ENCODE peak calls at places on chromosomes 4 and X, in nine cellular contexts. W, T, Q, M, S, N, C, E and D are unnamed samples.

GRCh38 chr4:186249785-186250739 is 15.9 kb upstream of the F11 start:
- DNase-seq in W (no peak), T (no peak), Q (no peak), M (no peak), S (no peak), N (no peak), C (no peak), E (no peak), D (no peak)

GRCh38 chr4:157521916-157522315 is 301.4 kb downstream of the GRIA2 start:
- DNase-seq in W (no peak), T (no peak), Q (no peak), M (no peak), S (no peak), N (no peak), C (no peak), E (no peak), D (no peak)

GRCh38 chr4:67931256-67931655 is 32.0 kb downstream of the TMPRSS11A start:
- DNase-seq in W (no peak), T (no peak), Q (no peak), M (no peak), S (no peak), N (no peak), C (no peak), E (no peak), D (no peak)

GRCh38 chr4:126661194-126661593 is 971.6 kb upstream of the INTU start:
- DNase-seq in W (no peak), T (peak; percentile 45), Q (no peak), M (no peak), S (no peak), N (no peak), C (no peak), E (no peak), D (no peak)

GRCh38 chrX:154096140-154097002 is 1.1 kb downstream of the MECP2 start:
- DNase-seq in W (peak; percentile 10), T (peak; percentile 27), Q (no peak), M (no peak), S (no peak), N (no peak), C (no peak), E (no peak), D (no peak)

GRCh38 chrX:130893356-130894085 is 9.5 kb downstream of the ENOX2 start:
- DNase-seq in W (no peak), T (no peak), Q (no peak), M (no peak), S (no peak), N (no peak), C (no peak), E (no peak), D (no peak)

GRCh38 chrX:26922278-26922677 is 540.9 kb downstream of the PPP4R3C start:
- DNase-seq in W (no peak), T (no peak), Q (no peak), M (no peak), S (no peak), N (no peak), C (no peak), E (no peak), D (no peak)

GRCh38 chr4:108884596-108884995 is 121.7 kb upstream of the ETNPPL start:
- DNase-seq in W (no peak), T (no peak), Q (no peak), M (no peak), S (no peak), N (no peak), C (no peak), E (no peak), D (no peak)

GRCh38 chrX:100682939-100683338 is 38.9 kb downstream of the SRPX2 start:
- DNase-seq in W (no peak), T (no peak), Q (no peak), M (no peak), S (no peak), N (no peak), C (no peak), E (no peak), D (no peak)

GRCh38 chrX:100685284-100685996 is 41.4 kb downstream of the SRPX2 start:
- DNase-seq in W (peak; percentile 33), T (peak; percentile 69), Q (no peak), M (peak; percentile 77), S (peak; percentile 48), N (no peak), C (peak; percentile 55), E (no peak), D (peak; percentile 67)

GRCh38 chrX:100687546-100687945 is 43.5 kb downstream of the SRPX2 start:
- DNase-seq in W (no peak), T (no peak), Q (no peak), M (no peak), S (no peak), N (no peak), C (no peak), E (no peak), D (no peak)

GRCh38 chrX:100687128-100687527 is 43.1 kb downstream of the SRPX2 start:
- DNase-seq in W (no peak), T (no peak), Q (no peak), M (no peak), S (no peak), N (no peak), C (no peak), E (no peak), D (no peak)

DNA sequence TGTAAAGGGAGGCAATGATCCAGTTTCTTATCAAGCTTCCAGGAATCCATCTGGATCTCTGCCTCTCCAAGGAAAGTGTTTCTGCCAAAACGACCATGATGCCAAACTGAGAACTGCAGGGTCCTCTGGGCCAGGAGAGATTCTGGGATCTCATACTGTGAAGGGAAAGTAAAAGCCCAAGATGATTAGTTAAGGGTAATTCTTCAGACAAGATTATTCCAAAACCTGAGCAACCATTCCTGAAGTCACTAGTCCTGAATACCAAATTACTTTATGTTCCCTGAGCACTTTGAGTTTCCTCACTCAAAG is 42.0 kb downstream of the SRPX2 start:
- DNase-seq in W (no peak), T (no peak), Q (no peak), M (no peak), S (no peak), N (no peak), C (no peak), E (no peak), D (no peak)
- TF ChIP-seq CTCF in W (no peak), T (no peak), Q (no peak), M (no peak), S (peak; percentile 33), N (no peak), C (no peak), E (peak; percentile 16), D (no peak)

GRCh38 chr4:183249854-183250253 is 70.2 kb downstream of the CLDN22 start:
- DNase-seq in W (no peak), T (peak; percentile 60), Q (no peak), M (no peak), S (no peak), N (no peak), C (peak; percentile 11), E (no peak), D (no peak)
- TF ChIP-seq CTCF in W (no peak), T (peak; percentile 44), Q (peak; percentile 52), M (no peak), S (no peak), N (peak; percentile 33), C (peak; percentile 55), E (peak; percentile 23), D (peak; percentile 70)

GRCh38 chr4:140621161-140621560 is 52.4 kb upstream of the UCP1 start:
- DNase-seq in W (no peak), T (no peak), Q (no peak), M (no peak), S (no peak), N (no peak), C (no peak), E (no peak), D (no peak)

GRCh38 chr4:140622333-140622958 is 53.7 kb upstream of the UCP1 start:
- DNase-seq in W (no peak), T (no peak), Q (peak; percentile 66), M (no peak), S (no peak), N (peak; percentile 36), C (no peak), E (no peak), D (no peak)

GRCh38 chr4:140628016-140628415 is 59.3 kb upstream of the UCP1 start:
- DNase-seq in W (no peak), T (no peak), Q (no peak), M (no peak), S (no peak), N (no peak), C (no peak), E (no peak), D (no peak)

GRCh38 chr4:140630246-140630645 is 61.5 kb upstream of the UCP1 start:
- DNase-seq in W (no peak), T (no peak), Q (no peak), M (no peak), S (no peak), N (no peak), C (no peak), E (no peak), D (no peak)

DNA sequence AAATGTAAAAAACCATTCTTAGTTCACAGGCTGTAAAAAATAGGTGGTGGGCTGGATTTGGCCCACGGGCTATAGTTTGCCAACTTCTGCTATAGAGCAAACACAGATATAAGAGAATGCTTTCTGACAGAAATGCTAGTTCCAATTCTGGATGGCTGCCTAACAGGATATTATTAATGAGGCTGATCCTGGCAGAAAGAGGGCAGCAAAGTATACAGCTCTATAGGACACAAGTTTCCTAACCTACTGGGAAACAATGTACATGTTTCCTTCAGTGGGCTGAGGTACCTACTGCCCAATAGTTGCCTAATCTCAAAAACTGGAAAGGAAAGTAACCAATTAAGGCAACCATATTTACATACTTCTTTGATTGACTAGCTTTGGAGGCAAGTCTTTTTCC is 58.2 kb upstream of the UCP1 start:
- DNase-seq in W (no peak), T (no peak), Q (no peak), M (no peak), S (no peak), N (no peak), C (no peak), E (no peak), D (no peak)
- TF ChIP-seq CTCF in W (no peak), T (peak; percentile 22), Q (no peak), M (no peak), S (no peak), N (no peak), C (no peak), E (no peak), D (no peak)

GRCh38 chr4:53103489-53103888 is 241.4 kb downstream of the RASL11B start:
- DNase-seq in W (no peak), T (no peak), Q (no peak), M (no peak), S (no peak), N (no peak), C (no peak), E (no peak), D (no peak)
- TF ChIP-seq CTCF in W (no peak), T (no peak), Q (no peak), M (no peak), S (no peak), N (no peak), C (no peak), E (no peak), D (no peak)

DNA sequence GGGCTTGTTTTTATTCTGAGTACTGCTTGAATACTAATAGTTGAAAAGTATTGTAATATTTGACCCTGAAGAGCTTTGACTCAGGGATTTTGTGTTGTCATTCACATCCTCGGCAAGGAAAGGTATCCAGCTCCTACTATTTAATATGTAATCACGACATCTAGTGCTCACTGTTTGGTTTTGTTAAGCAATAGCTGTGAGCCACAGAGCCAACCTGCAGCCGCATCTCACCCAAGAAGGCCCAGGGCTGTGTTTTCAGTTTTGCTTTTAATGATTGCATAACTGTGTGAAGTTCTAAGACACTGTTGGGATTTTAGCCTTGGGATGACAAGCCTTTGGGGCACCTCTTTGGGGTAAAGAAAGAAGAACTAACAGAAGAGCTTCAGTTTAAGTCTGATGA is 158.0 kb downstream of the RELL1 start:
- DNase-seq in W (peak; percentile 20), T (no peak), Q (no peak), M (peak; percentile 59), S (no peak), N (no peak), C (no peak), E (no peak), D (no peak)
- TF ChIP-seq CTCF in W (no peak), T (no peak), Q (no peak), M (no peak), S (no peak), N (no peak), C (no peak), E (no peak), D (no peak)